ENCODE peak calls at places on chromosomes 16 and 17, in ten cellular contexts. One of them, this sample, is unnamed.

GRCh38 chr17:72658675-72659074 is 433.8 kb downstream of the SLC39A11 start:
- DNase-seq in naive thymus-derived CD8-positive, alpha-beta T cell: no peak
- DNase-seq in central memory CD4-positive, alpha-beta T cell: no peak
- DNase-seq in sciatic nerve: no peak
- DNase-seq in RPMI7951: peak
- DNase-seq in KBM-7: no peak
- DNase-seq in germinal center: no peak
- DNase-seq in HS-5: no peak
- DNase-seq in astrocyte of the spinal cord: no peak
- DNase-seq in T-helper 1 cell: no peak
- DNase-seq in this sample: no peak

GRCh38 chr16:29126057-29126494 is 141.2 kb downstream of the LAT start:
- DNase-seq in naive thymus-derived CD8-positive, alpha-beta T cell: no peak
- DNase-seq in central memory CD4-positive, alpha-beta T cell: no peak
- DNase-seq in sciatic nerve: no peak
- DNase-seq in RPMI7951: no peak
- DNase-seq in KBM-7: peak
- DNase-seq in germinal center: no peak
- DNase-seq in HS-5: no peak
- DNase-seq in astrocyte of the spinal cord: no peak
- DNase-seq in T-helper 1 cell: peak
- DNase-seq in this sample: no peak

GRCh38 chr17:82529914-82530300 is 10.4 kb downstream of the FOXK2 start:
- DNase-seq in naive thymus-derived CD8-positive, alpha-beta T cell: no peak
- DNase-seq in central memory CD4-positive, alpha-beta T cell: no peak
- DNase-seq in sciatic nerve: no peak
- DNase-seq in RPMI7951: no peak
- DNase-seq in KBM-7: no peak
- DNase-seq in germinal center: no peak
- DNase-seq in HS-5: no peak
- DNase-seq in astrocyte of the spinal cord: no peak
- DNase-seq in T-helper 1 cell: no peak
- DNase-seq in this sample: no peak

GRCh38 chr16:65537336-65537735 is 415.5 kb upstream of the CDH11 start:
- DNase-seq in naive thymus-derived CD8-positive, alpha-beta T cell: no peak
- DNase-seq in central memory CD4-positive, alpha-beta T cell: no peak
- DNase-seq in sciatic nerve: no peak
- DNase-seq in RPMI7951: peak
- DNase-seq in KBM-7: no peak
- DNase-seq in germinal center: no peak
- DNase-seq in HS-5: no peak
- DNase-seq in astrocyte of the spinal cord: no peak
- DNase-seq in T-helper 1 cell: no peak
- DNase-seq in this sample: peak

GRCh38 chr17:80517641-80518040 is 27.0 kb upstream of the RPTOR start:
- DNase-seq in naive thymus-derived CD8-positive, alpha-beta T cell: no peak
- DNase-seq in central memory CD4-positive, alpha-beta T cell: no peak
- DNase-seq in sciatic nerve: no peak
- DNase-seq in RPMI7951: no peak
- DNase-seq in KBM-7: no peak
- DNase-seq in germinal center: no peak
- DNase-seq in HS-5: no peak
- DNase-seq in astrocyte of the spinal cord: no peak
- DNase-seq in T-helper 1 cell: no peak
- DNase-seq in this sample: no peak

GRCh38 chr17:6069611-6070279 is 434 bp upstream of the WSCD1 start:
- DNase-seq in naive thymus-derived CD8-positive, alpha-beta T cell: no peak
- DNase-seq in central memory CD4-positive, alpha-beta T cell: no peak
- DNase-seq in sciatic nerve: no peak
- DNase-seq in RPMI7951: no peak
- DNase-seq in KBM-7: peak
- DNase-seq in germinal center: no peak
- DNase-seq in HS-5: no peak
- DNase-seq in astrocyte of the spinal cord: no peak
- DNase-seq in T-helper 1 cell: no peak
- DNase-seq in this sample: peak

GRCh38 chr17:61157246-61157887 is 242.3 kb upstream of the TBX2 start:
- DNase-seq in naive thymus-derived CD8-positive, alpha-beta T cell: no peak
- DNase-seq in central memory CD4-positive, alpha-beta T cell: no peak
- DNase-seq in sciatic nerve: no peak
- DNase-seq in RPMI7951: peak
- DNase-seq in KBM-7: no peak
- DNase-seq in germinal center: no peak
- DNase-seq in HS-5: no peak
- DNase-seq in astrocyte of the spinal cord: peak
- DNase-seq in T-helper 1 cell: no peak
- DNase-seq in this sample: peak

GRCh38 chr16:69481901-69482341 is 57.5 kb downstream of the CYB5B start:
- DNase-seq in naive thymus-derived CD8-positive, alpha-beta T cell: no peak
- DNase-seq in central memory CD4-positive, alpha-beta T cell: no peak
- DNase-seq in sciatic nerve: peak
- DNase-seq in RPMI7951: no peak
- DNase-seq in KBM-7: peak
- DNase-seq in germinal center: no peak
- DNase-seq in HS-5: no peak
- DNase-seq in astrocyte of the spinal cord: peak
- DNase-seq in T-helper 1 cell: no peak
- DNase-seq in this sample: peak

GRCh38 chr17:57004944-57005579 is 27.1 kb downstream of the SCPEP1 start:
- DNase-seq in naive thymus-derived CD8-positive, alpha-beta T cell: no peak
- DNase-seq in central memory CD4-positive, alpha-beta T cell: no peak
- DNase-seq in sciatic nerve: no peak
- DNase-seq in RPMI7951: no peak
- DNase-seq in KBM-7: peak
- DNase-seq in germinal center: peak
- DNase-seq in HS-5: no peak
- DNase-seq in astrocyte of the spinal cord: no peak
- DNase-seq in T-helper 1 cell: no peak
- DNase-seq in this sample: no peak

GRCh38 chr17:35376245-35376644 is 2.8 kb upstream of the SLFN11 start:
- DNase-seq in naive thymus-derived CD8-positive, alpha-beta T cell: no peak
- DNase-seq in central memory CD4-positive, alpha-beta T cell: no peak
- DNase-seq in sciatic nerve: no peak
- DNase-seq in RPMI7951: peak
- DNase-seq in KBM-7: peak
- DNase-seq in germinal center: no peak
- DNase-seq in HS-5: peak
- DNase-seq in astrocyte of the spinal cord: no peak
- DNase-seq in T-helper 1 cell: no peak
- DNase-seq in this sample: peak

GRCh38 chr16:77975942-77976341 is 46.4 kb upstream of the CLEC3A start:
- DNase-seq in naive thymus-derived CD8-positive, alpha-beta T cell: no peak
- DNase-seq in central memory CD4-positive, alpha-beta T cell: no peak
- DNase-seq in sciatic nerve: no peak
- DNase-seq in RPMI7951: no peak
- DNase-seq in KBM-7: no peak
- DNase-seq in germinal center: no peak
- DNase-seq in HS-5: no peak
- DNase-seq in astrocyte of the spinal cord: no peak
- DNase-seq in T-helper 1 cell: no peak
- DNase-seq in this sample: no peak

GRCh38 chr16:16890964-16891363 is 512.0 kb downstream of the NPIPA7 start:
- DNase-seq in naive thymus-derived CD8-positive, alpha-beta T cell: no peak
- DNase-seq in central memory CD4-positive, alpha-beta T cell: no peak
- DNase-seq in sciatic nerve: no peak
- DNase-seq in RPMI7951: peak
- DNase-seq in KBM-7: no peak
- DNase-seq in germinal center: no peak
- DNase-seq in HS-5: no peak
- DNase-seq in astrocyte of the spinal cord: no peak
- DNase-seq in T-helper 1 cell: no peak
- DNase-seq in this sample: no peak

GRCh38 chr17:27466748-27467375 is 10.6 kb downstream of the KSR1 start:
- DNase-seq in naive thymus-derived CD8-positive, alpha-beta T cell: no peak
- DNase-seq in central memory CD4-positive, alpha-beta T cell: peak
- DNase-seq in sciatic nerve: no peak
- DNase-seq in RPMI7951: no peak
- DNase-seq in KBM-7: peak
- DNase-seq in germinal center: no peak
- DNase-seq in HS-5: no peak
- DNase-seq in astrocyte of the spinal cord: no peak
- DNase-seq in T-helper 1 cell: peak
- DNase-seq in this sample: no peak

GRCh38 chr17:45895304-45895968 is 1.1 kb downstream of the MAPT start:
- DNase-seq in naive thymus-derived CD8-positive, alpha-beta T cell: peak
- DNase-seq in central memory CD4-positive, alpha-beta T cell: peak
- DNase-seq in sciatic nerve: no peak
- DNase-seq in RPMI7951: no peak
- DNase-seq in KBM-7: no peak
- DNase-seq in germinal center: peak
- DNase-seq in HS-5: no peak
- DNase-seq in astrocyte of the spinal cord: peak
- DNase-seq in T-helper 1 cell: no peak
- DNase-seq in this sample: peak

GRCh38 chr16:24580665-24581064 is 41.3 kb downstream of the RBBP6 start:
- DNase-seq in naive thymus-derived CD8-positive, alpha-beta T cell: no peak
- DNase-seq in central memory CD4-positive, alpha-beta T cell: no peak
- DNase-seq in sciatic nerve: no peak
- DNase-seq in RPMI7951: peak
- DNase-seq in KBM-7: no peak
- DNase-seq in germinal center: no peak
- DNase-seq in HS-5: no peak
- DNase-seq in astrocyte of the spinal cord: peak
- DNase-seq in T-helper 1 cell: no peak
- DNase-seq in this sample: peak

GRCh38 chr16:48535831-48536599 is 74.0 kb downstream of the N4BP1 start:
- DNase-seq in naive thymus-derived CD8-positive, alpha-beta T cell: no peak
- DNase-seq in central memory CD4-positive, alpha-beta T cell: no peak
- DNase-seq in sciatic nerve: peak
- DNase-seq in RPMI7951: peak
- DNase-seq in KBM-7: peak
- DNase-seq in germinal center: no peak
- DNase-seq in HS-5: no peak
- DNase-seq in astrocyte of the spinal cord: peak
- DNase-seq in T-helper 1 cell: no peak
- DNase-seq in this sample: no peak

GRCh38 chr16:3182608-3183444 is 5.2 kb upstream of the OR1F1 start:
- DNase-seq in naive thymus-derived CD8-positive, alpha-beta T cell: no peak
- DNase-seq in central memory CD4-positive, alpha-beta T cell: no peak
- DNase-seq in sciatic nerve: no peak
- DNase-seq in RPMI7951: peak
- DNase-seq in KBM-7: no peak
- DNase-seq in germinal center: peak
- DNase-seq in HS-5: no peak
- DNase-seq in astrocyte of the spinal cord: peak
- DNase-seq in T-helper 1 cell: peak
- DNase-seq in this sample: peak

GRCh38 chr17:5661486-5662125 is 77.3 kb upstream of the NLRP1 start:
- DNase-seq in naive thymus-derived CD8-positive, alpha-beta T cell: no peak
- DNase-seq in central memory CD4-positive, alpha-beta T cell: no peak
- DNase-seq in sciatic nerve: no peak
- DNase-seq in RPMI7951: peak
- DNase-seq in KBM-7: no peak
- DNase-seq in germinal center: no peak
- DNase-seq in HS-5: no peak
- DNase-seq in astrocyte of the spinal cord: no peak
- DNase-seq in T-helper 1 cell: no peak
- DNase-seq in this sample: no peak

GRCh38 chr17:18158022-18158600 is 25.5 kb upstream of the ALKBH5 start:
- DNase-seq in naive thymus-derived CD8-positive, alpha-beta T cell: peak
- DNase-seq in central memory CD4-positive, alpha-beta T cell: peak
- DNase-seq in sciatic nerve: peak
- DNase-seq in RPMI7951: peak
- DNase-seq in KBM-7: peak
- DNase-seq in germinal center: peak
- DNase-seq in HS-5: no peak
- DNase-seq in astrocyte of the spinal cord: peak
- DNase-seq in T-helper 1 cell: peak
- DNase-seq in this sample: peak

GRCh38 chr16:30010817-30011504 is at the start of gene DOC2A:
- DNase-seq in naive thymus-derived CD8-positive, alpha-beta T cell: no peak
- DNase-seq in central memory CD4-positive, alpha-beta T cell: peak
- DNase-seq in sciatic nerve: no peak
- DNase-seq in RPMI7951: no peak
- DNase-seq in KBM-7: no peak
- DNase-seq in germinal center: no peak
- DNase-seq in HS-5: no peak
- DNase-seq in astrocyte of the spinal cord: no peak
- DNase-seq in T-helper 1 cell: no peak
- DNase-seq in this sample: no peak

GRCh38 chr16:51407199-51407598 is 256.1 kb upstream of the SALL1 start:
- DNase-seq in naive thymus-derived CD8-positive, alpha-beta T cell: no peak
- DNase-seq in central memory CD4-positive, alpha-beta T cell: no peak
- DNase-seq in sciatic nerve: no peak
- DNase-seq in RPMI7951: peak
- DNase-seq in KBM-7: no peak
- DNase-seq in germinal center: no peak
- DNase-seq in HS-5: no peak
- DNase-seq in astrocyte of the spinal cord: no peak
- DNase-seq in T-helper 1 cell: no peak
- DNase-seq in this sample: no peak

GRCh38 chr17:66678827-66679226 is 156.1 kb upstream of the CACNG5 start:
- DNase-seq in naive thymus-derived CD8-positive, alpha-beta T cell: no peak
- DNase-seq in central memory CD4-positive, alpha-beta T cell: no peak
- DNase-seq in sciatic nerve: no peak
- DNase-seq in RPMI7951: no peak
- DNase-seq in KBM-7: no peak
- DNase-seq in germinal center: no peak
- DNase-seq in HS-5: no peak
- DNase-seq in astrocyte of the spinal cord: no peak
- DNase-seq in T-helper 1 cell: no peak
- DNase-seq in this sample: no peak

GRCh38 chr17:68939195-68939594 is 16.0 kb downstream of the ABCA8 start:
- DNase-seq in naive thymus-derived CD8-positive, alpha-beta T cell: no peak
- DNase-seq in central memory CD4-positive, alpha-beta T cell: no peak
- DNase-seq in sciatic nerve: no peak
- DNase-seq in RPMI7951: no peak
- DNase-seq in KBM-7: no peak
- DNase-seq in germinal center: no peak
- DNase-seq in HS-5: no peak
- DNase-seq in astrocyte of the spinal cord: no peak
- DNase-seq in T-helper 1 cell: no peak
- DNase-seq in this sample: no peak

GRCh38 chr16:57603110-57604024 is 25.1 kb upstream of the ADGRG1 start:
- DNase-seq in naive thymus-derived CD8-positive, alpha-beta T cell: no peak
- DNase-seq in central memory CD4-positive, alpha-beta T cell: no peak
- DNase-seq in sciatic nerve: no peak
- DNase-seq in RPMI7951: no peak
- DNase-seq in KBM-7: peak
- DNase-seq in germinal center: no peak
- DNase-seq in HS-5: no peak
- DNase-seq in astrocyte of the spinal cord: no peak
- DNase-seq in T-helper 1 cell: no peak
- DNase-seq in this sample: no peak

This sample was measured in foreskin fibroblast.